ENCODE peak calls at places on chromosome 14, in seven cellular contexts. L is left cardiac atrium; O is mammary epithelial cell; S is tibial artery; I is fibroblast of mammary gland; U is activated CD4-positive, alpha-beta T cell treated with anti-CD3 and anti-CD28 coated beads, Interleukin-2, amount 50 U/mL, for 48 hours; K is retina. G is an unnamed sample.

GRCh38 chr14:28763914-28764848 is 2.4 kb upstream of the FOXG1 start:
- DNase-seq in L (no peak), U (no peak), O (no peak), I (no peak), K (peak), S (no peak), G (no peak)

GRCh38 chr14:81516941-81517797 is 16.5 kb downstream of the SEL1L start:
- DNase-seq in S (no peak), K (no peak), I (peak), U (no peak), L (peak), O (no peak), G (no peak)

GRCh38 chr14:73895939-73896338 is 9.3 kb downstream of the ZNF410 start:
- DNase-seq in O (no peak), K (no peak), I (no peak), L (no peak), U (no peak), S (no peak), G (no peak)

GRCh38 chr14:93564918-93565317 is 134.2 kb downstream of the UNC79 start:
- DNase-seq in S (no peak), U (no peak), K (no peak), L (no peak), O (no peak), I (no peak), G (no peak)

GRCh38 chr14:60327447-60328331 is 78.7 kb downstream of the PPM1A start:
- DNase-seq in U (peak), O (no peak), K (peak), L (peak), S (no peak), I (peak), G (peak)

GRCh38 chr14:52268191-52269061 is 928 bp downstream of the PTGDR start:
- DNase-seq in L (peak), K (peak), O (peak), I (peak), S (no peak), U (peak), G (peak)

GRCh38 chr14:75022655-75023054 is 19.9 kb downstream of the EIF2B2 start:
- DNase-seq in L (peak), O (no peak), U (no peak), I (no peak), K (no peak), S (no peak), G (peak)

GRCh38 chr14:81565441-81566290 is 32.0 kb upstream of the SEL1L start:
- DNase-seq in I (peak), U (peak), L (no peak), K (peak), S (no peak), O (no peak), G (peak)

GRCh38 chr14:87102979-87103378 is 890.0 kb downstream of the GALC start:
- DNase-seq in U (no peak), I (peak), K (no peak), L (no peak), O (no peak), S (no peak), G (peak)

GRCh38 chr14:87334997-87335675 is 657.8 kb downstream of the GALC start:
- DNase-seq in S (no peak), I (peak), L (no peak), K (no peak), U (no peak), O (peak), G (peak)

GRCh38 chr14:89408907-89409675 is 7.9 kb downstream of the FOXN3 start:
- DNase-seq in I (no peak), K (no peak), S (no peak), L (no peak), O (peak), U (no peak), G (peak)

GRCh38 chr14:89252887-89253532 is 164.0 kb downstream of the FOXN3 start:
- DNase-seq in L (no peak), U (no peak), S (peak), O (no peak), K (peak), I (peak), G (peak)

GRCh38 chr14:55339770-55340169 is 68.5 kb downstream of the FBXO34 start:
- DNase-seq in L (no peak), U (peak), I (no peak), O (peak), S (no peak), K (no peak), G (peak)

GRCh38 chr14:31508140-31508539 is 20.3 kb upstream of the GPR33 start:
- DNase-seq in I (no peak), O (no peak), U (no peak), K (no peak), S (no peak), L (no peak), G (no peak)

GRCh38 chr14:99822800-99823455 is 29.7 kb downstream of the EML1 start:
- DNase-seq in O (no peak), S (no peak), I (no peak), K (no peak), U (no peak), L (no peak), G (no peak)

GRCh38 chr14:79225815-79226214 is 985.5 kb downstream of the DIO2 start:
- DNase-seq in L (no peak), O (no peak), K (no peak), S (no peak), I (no peak), U (no peak), G (no peak)

GRCh38 chr14:81269100-81269978 is 48.6 kb upstream of the GTF2A1 start:
- DNase-seq in U (no peak), O (peak), S (no peak), K (peak), L (no peak), I (peak), G (peak)

G was measured in epithelial cell of esophagus.